ENCODE peak calls at places on chromosomes 1 and 21, in six cellular contexts. L, K, Z, B, P and M are unnamed samples. For H3K27me3, the result is how much of the 10 kb centered on the place peaks cover.

GRCh38 chr1:181073638-181074037 is 14.9 kb upstream of the IER5 start:
- DNase-seq in L (no peak), K (no peak), Z (no peak), B (no peak), P (no peak), M (peak)

GRCh38 chr21:33894736-33895288 is 20.8 kb downstream of the ATP5PO start:
- DNase-seq in L (peak), K (peak), Z (peak), B (peak), P (peak), M (peak)

GRCh38 chr1:204975568-204976235 is 67.3 kb upstream of the CNTN2 start:
- DNase-seq in L (peak), K (peak), Z (peak), B (peak), P (no peak), M (peak)

GRCh38 chr1:44284184-44284583 is 70.9 kb downstream of the ERI3 start:
- DNase-seq in L (no peak), K (no peak), Z (no peak), B (no peak), P (no peak), M (no peak)

GRCh38 chr1:182340233-182341058 is 51.1 kb downstream of the GLUL start:
- DNase-seq in L (no peak), K (no peak), Z (no peak), B (no peak), P (no peak), M (no peak)

GRCh38 chr1:7267493-7267892 is 482.2 kb downstream of the CAMTA1 start:
- DNase-seq in L (no peak), K (no peak), Z (peak), B (no peak), P (no peak), M (peak)

GRCh38 chr1:34165422-34165921 is 442 bp upstream of the CSMD2 start:
- DNase-seq in L (no peak), K (no peak), Z (no peak), B (no peak), P (no peak), M (no peak)

GRCh38 chr1:63448741-63449140 is 74.3 kb downstream of the ITGB3BP start:
- DNase-seq in L (no peak), K (no peak), Z (no peak), B (no peak), P (no peak), M (no peak)

GRCh38 chr1:242530761-242531160 is 6.3 kb upstream of the PLD5 start:
- DNase-seq in L (no peak), K (no peak), Z (no peak), B (no peak), P (no peak), M (peak)

GRCh38 chr1:220124542-220124941 is 30.6 kb downstream of the IARS2 start:
- DNase-seq in L (no peak), K (no peak), Z (no peak), B (no peak), P (no peak), M (no peak)

GRCh38 chr1:199701731-199702130 is 325.8 kb upstream of the NR5A2 start:
- DNase-seq in L (no peak), K (no peak), Z (no peak), B (no peak), P (no peak), M (no peak)

GRCh38 chr1:91742848-91743292 is 143.1 kb downstream of the TGFBR3 start:
- DNase-seq in L (peak), K (no peak), Z (no peak), B (peak), P (peak), M (no peak)

GRCh38 chr1:182622795-182623528 is 18.8 kb upstream of the RGS16 start:
- DNase-seq in L (no peak), K (no peak), Z (no peak), B (no peak), P (no peak), M (no peak)

GRCh38 chr1:17856496-17857108 is 101.5 kb downstream of the ACTL8 start:
- DNase-seq in L (no peak), K (no peak), Z (no peak), B (no peak), P (no peak), M (no peak)

GRCh38 chr21:44298301-44298700 is 1.6 kb upstream of the PFKL start:
- DNase-seq in L (no peak), K (no peak), Z (no peak), B (no peak), P (no peak), M (no peak)

GRCh38 chr21:46130721-46131720 is 24.4 kb downstream of the FTCD start:
- DNase-seq in L (no peak), K (no peak), Z (no peak), B (peak), P (peak), M (no peak)

GRCh38 chr1:30106125-30106524 is 617.3 kb downstream of the MATN1 start:
- DNase-seq in L (peak), K (no peak), Z (no peak), B (no peak), P (peak), M (peak)

GRCh38 chr1:160950657-160951056 is 4.0 kb downstream of the ITLN2 start:
- DNase-seq in L (no peak), K (no peak), Z (no peak), B (no peak), P (no peak), M (no peak)

GRCh38 chr1:12153181-12153785 is 13.5 kb upstream of the TNFRSF1B start:
- DNase-seq in L (peak), K (peak), Z (peak), B (no peak), P (no peak), M (no peak)

GRCh38 chr1:57122031-57122430 is 156.2 kb upstream of the C8B start:
- DNase-seq in L (no peak), K (no peak), Z (no peak), B (no peak), P (no peak), M (peak)

GRCh38 chr1:175075572-175076568 is 8.2 kb downstream of the TNN start:
- DNase-seq in L (no peak), K (no peak), Z (no peak), B (no peak), P (no peak), M (no peak)

GRCh38 chr1:55129194-55129728 is 85.9 kb downstream of the USP24 start:
- DNase-seq in L (no peak), K (peak), Z (no peak), B (no peak), P (no peak), M (no peak)

GRCh38 chr1:27891196-27891889 is 19.0 kb downstream of the THEMIS2 start:
- DNase-seq in L (peak), K (no peak), Z (no peak), B (no peak), P (no peak), M (no peak)
- H3K27me3 ChIP-seq in L (under half), K (under half), Z (under half), B (under half), P (under half), M (under half)

DNA sequence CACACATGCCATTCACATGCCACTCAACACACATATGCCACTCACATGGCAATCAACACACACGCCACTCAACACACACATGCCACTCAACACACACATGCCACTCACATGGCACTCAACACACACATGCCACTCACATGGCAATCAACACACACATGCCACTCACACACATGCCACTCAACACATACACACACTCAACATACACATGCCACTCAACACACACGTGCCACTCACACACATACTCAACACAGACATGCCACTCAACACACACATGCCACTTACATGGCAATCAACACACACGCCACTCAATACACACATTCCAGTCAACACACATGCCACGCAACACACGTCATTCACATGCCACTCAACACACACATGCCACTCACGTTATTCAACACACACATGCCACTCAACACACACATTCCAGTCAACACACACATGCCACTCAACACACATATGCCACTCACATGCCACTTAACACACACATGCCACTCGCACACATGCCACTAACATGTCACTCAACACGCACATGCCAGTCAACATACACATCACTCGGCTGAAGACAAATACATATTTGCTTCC is 182.9 kb downstream of the NPHP4 start:
- DNase-seq in L (no peak), K (no peak), Z (no peak), B (no peak), P (no peak), M (no peak)
- H3K27me3 ChIP-seq in L (under half), K (under half), Z (under half), B (under half), P (half or more), M (under half)

DNA sequence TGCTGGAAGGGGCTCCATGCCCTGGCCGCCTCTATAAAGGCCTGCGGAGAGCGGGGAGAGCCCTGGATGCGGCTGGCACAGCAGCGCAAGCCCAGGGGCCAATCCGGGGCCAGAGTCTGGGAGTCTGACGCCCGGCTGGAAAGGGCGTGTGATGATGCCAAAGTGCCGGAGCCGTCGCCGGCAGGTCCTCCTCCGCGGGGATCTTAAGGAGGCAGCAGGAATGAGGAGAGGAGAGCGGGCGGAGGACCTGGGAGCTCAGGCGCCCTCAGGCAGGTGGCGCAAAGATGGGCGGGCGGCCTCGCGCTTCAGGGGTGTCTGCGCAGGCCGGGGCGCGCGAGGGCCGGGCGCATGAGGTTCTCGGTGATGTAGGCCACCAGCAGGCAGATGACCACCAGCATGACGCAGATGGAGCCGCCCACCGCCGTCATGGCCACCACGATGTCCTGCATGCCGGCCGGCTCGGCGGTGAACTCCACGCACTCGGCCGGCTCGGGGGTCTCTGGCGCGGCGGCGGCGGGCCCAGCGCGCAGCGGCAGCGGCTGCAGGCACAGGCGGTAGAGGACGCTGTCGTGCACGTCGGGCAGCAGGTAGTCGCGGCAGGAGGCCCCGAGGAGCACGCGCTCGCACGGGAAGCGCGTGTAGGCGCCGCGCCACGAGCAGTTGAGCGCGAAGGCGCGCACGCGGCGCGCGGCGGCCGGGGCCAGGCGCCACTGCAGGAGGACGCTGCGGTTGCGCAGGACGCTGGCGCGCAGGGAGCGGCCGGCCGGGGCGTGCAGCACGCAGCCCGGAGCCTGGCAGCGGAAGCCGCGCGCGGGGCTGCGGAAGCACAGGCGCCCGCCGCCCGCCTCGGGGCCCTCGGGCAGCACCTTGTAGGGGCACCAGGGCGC is 662 bp downstream of the FNDC10 start:
- DNase-seq in L (no peak), K (no peak), Z (no peak), B (no peak), P (no peak), M (peak)
- H3K27me3 ChIP-seq in L (half or more), K (under half), Z (under half), B (under half), P (half or more), M (half or more)

DNA sequence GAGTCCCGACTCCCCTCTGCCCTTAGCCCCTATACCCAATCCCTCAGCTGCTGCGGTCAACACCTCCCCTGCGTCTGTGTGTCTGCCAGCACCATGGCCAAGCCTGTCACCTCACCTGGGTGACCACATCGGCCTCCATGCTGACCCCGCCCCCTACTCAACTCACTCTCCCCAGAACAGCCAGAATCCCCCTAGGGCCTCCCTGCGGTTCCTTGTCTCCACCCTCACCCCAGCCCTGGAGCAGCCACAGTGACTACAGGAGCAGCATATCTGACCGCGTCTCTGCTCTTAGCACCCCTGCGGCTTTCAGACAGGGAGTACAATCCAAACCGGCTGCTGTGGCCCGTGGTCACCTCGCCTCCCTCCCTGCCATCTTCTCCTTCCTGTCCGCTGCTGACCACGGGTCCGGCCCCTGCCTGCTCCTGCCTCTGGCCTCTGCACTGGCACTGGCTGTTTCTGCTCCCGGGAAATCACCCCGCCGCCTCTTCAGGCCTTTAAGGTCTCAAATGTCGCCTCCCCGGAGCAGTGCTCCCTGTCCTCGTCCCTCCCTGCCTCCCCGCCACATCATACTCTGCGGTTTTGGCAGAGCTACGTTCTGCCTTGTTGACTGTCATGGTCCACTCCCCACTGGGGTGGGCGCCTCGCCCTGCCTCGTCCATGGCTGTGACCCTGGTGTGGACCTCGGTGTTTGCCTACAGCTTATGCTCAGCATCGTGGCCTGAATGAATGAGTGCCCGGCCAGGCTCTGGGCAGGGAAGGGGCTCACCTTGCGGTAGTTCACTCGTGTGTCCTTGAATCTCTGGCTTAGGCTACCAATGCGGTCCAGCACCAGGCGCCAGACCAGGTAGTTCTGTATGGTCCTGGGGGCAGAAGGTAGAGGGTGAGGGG is 11.1 kb downstream of the PRXL2B start:
- DNase-seq in L (no peak), K (peak), Z (no peak), B (no peak), P (no peak), M (no peak)
- H3K27me3 ChIP-seq in L (under half), K (under half), Z (under half), B (under half), P (under half), M (under half)